ENCODE peak calls at places on chromosomes 16 and 17, in ten cellular contexts. X is RPMI8226; N is AG10803; Q is hepatic stellate cell; D is NCI-H460; J is CD8-positive, alpha-beta memory T cell; O is D341Med; T is NCI-H1417; W is AG09319; Y is NCI-H2081 treated with DMSO at 0.1 percent for 48 hours. A is an unnamed sample.
A peak's percentile ranks its signal among the peaks of the same experiment; 100 is the strongest.

GRCh38 chr16:29900102-29900887 is at the start of gene ASPHD1:
- DNase-seq in X (peak; percentile 87), N (peak; percentile 76), Q (peak; percentile 89), D (peak; percentile 64), J (peak; percentile 73), O (peak; percentile 91), T (peak; percentile 74), W (peak; percentile 66), Y (no peak), A (peak; percentile 49)

GRCh38 chr17:60039096-60039495 is 39.6 kb downstream of the HEATR6 start:
- DNase-seq in X (no peak), N (peak; percentile 26), Q (no peak), D (no peak), J (no peak), O (no peak), T (no peak), W (no peak), Y (no peak), A (no peak)

GRCh38 chr17:16241906-16242399 is 24.9 kb downstream of the PIGL start:
- DNase-seq in X (no peak), N (no peak), Q (no peak), D (no peak), J (no peak), O (no peak), T (no peak), W (no peak), Y (no peak), A (no peak)

GRCh38 chr17:65109543-65109942 is 27.6 kb upstream of the RGS9 start:
- DNase-seq in X (no peak), N (no peak), Q (no peak), D (no peak), J (no peak), O (no peak), T (no peak), W (no peak), Y (no peak), A (no peak)

GRCh38 chr16:85752511-85753420 is 1.9 kb upstream of the C16orf74 start:
- DNase-seq in X (peak; percentile 79), N (no peak), Q (peak; percentile 83), D (peak; percentile 24), J (no peak), O (peak; percentile 74), T (no peak), W (no peak), Y (no peak), A (no peak)

GRCh38 chr17:36593651-36594316 is 2.1 kb downstream of the DHRS11 start:
- DNase-seq in X (no peak), N (no peak), Q (no peak), D (no peak), J (no peak), O (no peak), T (no peak), W (no peak), Y (no peak), A (no peak)

GRCh38 chr17:48587276-48588073 is 2.6 kb downstream of the HOXB3 start:
- DNase-seq in X (no peak), N (peak; percentile 72), Q (no peak), D (no peak), J (no peak), O (no peak), T (peak; percentile 96), W (no peak), Y (peak; percentile 79), A (peak; percentile 65)

GRCh38 chr17:71200597-71200996 is 920.2 kb upstream of the SOX9 start:
- DNase-seq in X (no peak), N (no peak), Q (no peak), D (no peak), J (no peak), O (no peak), T (no peak), W (no peak), Y (no peak), A (no peak)

GRCh38 chr16:50266337-50267091 is at the start of gene ADCY7:
- DNase-seq in X (peak; percentile 91), N (peak; percentile 88), Q (peak; percentile 88), D (peak; percentile 74), J (peak; percentile 79), O (no peak), T (no peak), W (peak; percentile 49), Y (no peak), A (peak; percentile 38)

GRCh38 chr17:30236807-30237206 is 1.3 kb upstream of the SLC6A4 start:
- DNase-seq in X (peak; percentile 48), N (peak; percentile 25), Q (peak; percentile 70), D (peak; percentile 42), J (no peak), O (peak; percentile 69), T (peak; percentile 35), W (no peak), Y (no peak), A (peak; percentile 44)

GRCh38 chr16:67942200-67942509 is 1.8 kb downstream of the LCAT start:
- DNase-seq in X (peak; percentile 56), N (peak; percentile 24), Q (peak; percentile 66), D (peak; percentile 50), J (no peak), O (peak; percentile 75), T (peak; percentile 30), W (no peak), Y (no peak), A (peak; percentile 35)

GRCh38 chr17:3535253-3535995 is 22.2 kb downstream of the TRPV3 start:
- DNase-seq in X (peak; percentile 59), N (peak; percentile 80), Q (peak; percentile 84), D (peak; percentile 70), J (peak; percentile 51), O (peak; percentile 86), T (no peak), W (peak; percentile 31), Y (no peak), A (peak; percentile 27)

GRCh38 chr17:78954684-78955083 is 25.0 kb downstream of the LGALS3BP start:
- DNase-seq in X (no peak), N (no peak), Q (no peak), D (no peak), J (no peak), O (no peak), T (no peak), W (no peak), Y (no peak), A (no peak)

GRCh38 chr16:48824271-48824670 is 214.3 kb upstream of the N4BP1 start:
- DNase-seq in X (no peak), N (no peak), Q (no peak), D (no peak), J (no peak), O (no peak), T (no peak), W (no peak), Y (no peak), A (no peak)

GRCh38 chr16:7509919-7510705 is 177.5 kb downstream of the RBFOX1 start:
- DNase-seq in X (no peak), N (no peak), Q (no peak), D (no peak), J (no peak), O (no peak), T (no peak), W (no peak), Y (no peak), A (no peak)

GRCh38 chr17:18235743-18236256 is 10.4 kb downstream of the LLGL1 start:
- DNase-seq in X (no peak), N (peak; percentile 35), Q (no peak), D (no peak), J (no peak), O (no peak), T (no peak), W (no peak), Y (no peak), A (peak; percentile 72)

GRCh38 chr17:40372031-40372430 is 7.5 kb upstream of the GJD3 start:
- DNase-seq in X (no peak), N (no peak), Q (no peak), D (no peak), J (no peak), O (no peak), T (no peak), W (no peak), Y (no peak), A (no peak)

A was measured in endothelial cell of umbilical vein.